ENCODE peak calls at places on chromosome 6, in nine cellular contexts. Y is left ventricle myocardium inferior; K is left lung; X is cardiac muscle cell; C is brain microvascular endothelial cell; T is CD4-positive, CD25-positive, alpha-beta regulatory T cell; P is BJ; G is body of pancreas; M is mesenchymal stem cell. O is an unnamed sample. For H3K27me3, the result is how much of the 10 kb centered on the place peaks cover.

GRCh38 chr6:129542705-129543104 is 167.3 kb downstream of the ARHGAP18 start:
- DNase-seq in Y (no peak), K (no peak), X (no peak), C (no peak), T (no peak), P (no peak), G (no peak), M (no peak), O (no peak)

GRCh38 chr6:34030831-34031566 is 114.9 kb downstream of the GRM4 start:
- DNase-seq in Y (no peak), K (no peak), X (no peak), C (no peak), T (no peak), P (no peak), G (no peak), M (no peak), O (no peak)

GRCh38 chr6:19210849-19211590 is 626.1 kb upstream of the ID4 start:
- DNase-seq in Y (peak), K (no peak), X (peak), C (no peak), T (no peak), P (no peak), G (peak), M (no peak), O (peak)

GRCh38 chr6:4809999-4810918 is 34.1 kb downstream of the CDYL start:
- DNase-seq in Y (no peak), K (no peak), X (peak), C (peak), T (no peak), P (no peak), G (no peak), M (peak), O (no peak)

GRCh38 chr6:119443993-119444641 is 94.6 kb upstream of the MAN1A1 start:
- DNase-seq in Y (no peak), K (no peak), X (peak), C (peak), T (peak), P (no peak), G (no peak), M (peak), O (no peak)

GRCh38 chr6:44251576-44252524 is 4.9 kb downstream of the HSP90AB1 start:
- DNase-seq in Y (no peak), K (no peak), X (no peak), C (no peak), T (no peak), P (no peak), G (no peak), M (no peak), O (peak)

GRCh38 chr6:56370127-56370540 is 122.8 kb upstream of the COL21A1 start:
- DNase-seq in Y (peak), K (peak), X (peak), C (peak), T (no peak), P (no peak), G (peak), M (peak), O (no peak)

GRCh38 chr6:49430187-49430586 is 32.9 kb downstream of the MMUT start:
- DNase-seq in Y (no peak), K (no peak), X (no peak), C (peak), T (no peak), P (peak), G (no peak), M (peak), O (no peak)

GRCh38 chr6:100305237-100305869 is 159.4 kb downstream of the SIM1 start:
- DNase-seq in Y (no peak), K (no peak), X (no peak), C (no peak), T (no peak), P (no peak), G (no peak), M (no peak), O (no peak)

GRCh38 chr6:121925024-121925423 is 474.4 kb upstream of the HSF2 start:
- DNase-seq in Y (no peak), K (no peak), X (no peak), C (no peak), T (no peak), P (no peak), G (no peak), M (peak), O (no peak)

GRCh38 chr6:11424395-11425050 is 113.0 kb upstream of the TMEM170B start:
- DNase-seq in Y (no peak), K (no peak), X (no peak), C (no peak), T (no peak), P (no peak), G (no peak), M (no peak), O (no peak)

GRCh38 chr6:145502417-145502816 is 232.9 kb downstream of the EPM2A start:
- DNase-seq in Y (no peak), K (no peak), X (peak), C (no peak), T (no peak), P (no peak), G (no peak), M (peak), O (no peak)

GRCh38 chr6:19424853-19425252 is 412.3 kb upstream of the ID4 start:
- DNase-seq in Y (no peak), K (no peak), X (no peak), C (no peak), T (no peak), P (no peak), G (no peak), M (no peak), O (no peak)

GRCh38 chr6:136772685-136773472 is 19.4 kb downstream of the MAP3K5 start:
- DNase-seq in Y (no peak), K (no peak), X (no peak), C (no peak), T (no peak), P (no peak), G (peak), M (no peak), O (no peak)
- H3K27me3 ChIP-seq in Y (under half), K (under half), X (under half), C (under half), T (under half), P (under half), G (under half), M (under half), O (under half)

DNA sequence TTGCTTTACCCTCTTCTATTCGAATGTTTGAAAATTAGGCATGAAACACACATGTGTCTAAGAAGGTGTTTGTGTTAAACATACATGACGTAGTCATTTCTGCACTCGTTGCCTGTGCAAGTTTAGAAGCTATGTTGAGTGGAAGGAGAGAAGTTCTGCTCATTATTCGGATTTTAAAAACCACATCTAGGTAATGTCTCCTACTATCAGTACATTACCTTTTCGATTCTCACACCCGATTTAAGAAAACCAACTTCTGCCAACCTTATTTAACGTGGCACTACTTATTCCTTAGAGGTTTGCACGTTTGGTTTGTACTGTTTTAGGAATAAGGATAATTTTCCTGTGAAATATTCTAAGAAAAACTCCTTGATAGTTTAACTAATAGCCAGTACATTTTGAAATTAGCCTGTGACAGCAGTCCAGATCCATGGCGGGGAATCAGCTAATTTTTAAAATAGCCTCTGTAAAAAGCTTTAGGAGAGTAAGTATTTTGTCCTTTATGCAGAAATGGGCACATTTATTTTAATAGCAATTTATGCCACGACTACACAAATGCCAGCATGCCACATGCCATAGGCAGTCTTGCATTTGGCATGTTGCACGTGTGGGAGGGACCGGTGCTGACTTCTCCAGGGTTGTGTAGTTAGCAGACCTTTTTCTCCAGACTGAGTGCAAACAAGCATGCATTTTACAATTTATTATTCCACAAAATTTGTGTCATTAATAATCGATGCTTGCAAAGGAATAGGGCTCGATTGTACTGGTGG is 6.1 kb downstream of the FOXC1 start:
- DNase-seq in Y (no peak), K (no peak), X (no peak), C (no peak), T (no peak), P (no peak), G (no peak), M (no peak), O (no peak)
- H3K27me3 ChIP-seq in Y (half or more), K (half or more), X (half or more), C (under half), T (under half), P (under half), G (under half), M (under half), O (half or more)

GRCh38 chr6:30947231-30947630 is 6.5 kb downstream of the MUCL3 start:
- DNase-seq in Y (no peak), K (no peak), X (no peak), C (no peak), T (no peak), P (no peak), G (no peak), M (no peak), O (no peak)
- H3K27me3 ChIP-seq in Y (under half), K (under half), X (under half), C (under half), T (under half), P (under half), G (under half), M (half or more), O (under half)

DNA sequence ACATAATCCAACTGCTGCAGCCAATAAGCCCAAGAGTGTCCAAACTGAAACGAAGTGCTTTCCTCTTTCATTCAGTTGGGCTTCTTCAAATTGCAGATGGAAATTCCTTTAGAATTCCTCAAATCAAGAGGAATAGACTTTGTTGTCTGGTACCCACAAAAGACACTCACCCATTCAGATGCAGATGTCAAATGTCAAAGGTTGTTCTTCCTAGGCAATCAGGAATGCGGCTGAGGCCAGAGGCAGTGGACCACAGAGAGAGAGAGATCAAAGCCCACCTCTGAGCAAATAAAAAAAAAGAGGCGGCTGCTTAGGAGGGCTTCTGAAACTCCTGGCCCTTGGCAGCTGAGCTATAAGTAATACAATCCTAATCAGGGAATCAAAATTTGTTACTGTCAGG is 303.2 kb upstream of the GJE1 start:
- DNase-seq in Y (no peak), K (no peak), X (no peak), C (no peak), T (no peak), P (no peak), G (no peak), M (no peak), O (no peak)
- H3K27me3 ChIP-seq in Y (under half), K (under half), X (under half), C (under half), T (under half), P (under half), G (under half), M (under half), O (under half)

O was measured in spleen.